ENCODE peak calls at places on chromosomes 7 and 10, in four cellular contexts. G, I, M and R are unnamed samples.

GRCh38 chr10:79405221-79405994 is 40.0 kb downstream of the ZCCHC24 start:
- DNase-seq in I (no peak), G (no peak), M (no peak), R (peak; percentile 45)

GRCh38 chr7:71477441-71477840 is 345.5 kb downstream of the GALNT17 start:
- DNase-seq in M (no peak), G (no peak), I (no peak), R (no peak)

GRCh38 chr7:106794276-106795136 is 70.6 kb upstream of the PIK3CG start:
- DNase-seq in M (no peak), G (no peak), I (no peak), R (no peak)

GRCh38 chr10:93701903-93702277 is 502 bp downstream of the FRA10AC1 start:
- DNase-seq in M (peak; percentile 21), I (no peak), G (no peak), R (no peak)

GRCh38 chr10:35005868-35006267 is 84.3 kb downstream of the CUL2 start:
- DNase-seq in M (no peak), G (no peak), I (no peak), R (no peak)

GRCh38 chr10:132684164-132684891 is 101.6 kb downstream of the NKX6-2 start:
- DNase-seq in M (no peak), I (no peak), G (no peak), R (peak; percentile 15)

GRCh38 chr10:5977471-5978370 is at the start of gene IL15RA:
- DNase-seq in G (peak; percentile 73), M (peak; percentile 88), I (peak; percentile 62), R (peak; percentile 88)

GRCh38 chr7:151796871-151797270 is 80.0 kb downstream of the PRKAG2 start:
- DNase-seq in G (peak; percentile 16), I (no peak), M (peak; percentile 51), R (peak; percentile 53)

GRCh38 chr10:48927198-48927597 is 12.4 kb downstream of the LRRC18 start:
- DNase-seq in M (no peak), G (no peak), I (no peak), R (no peak)

GRCh38 chr7:74307738-74308505 is 18.7 kb downstream of the CLIP2 start:
- DNase-seq in G (no peak), I (no peak), M (no peak), R (no peak)

GRCh38 chr10:110779489-110779888 is 92.2 kb upstream of the PDCD4 start:
- DNase-seq in I (no peak), G (no peak), M (no peak), R (no peak)

GRCh38 chr10:12708921-12709320 is 292.6 kb downstream of the CCDC3 start:
- DNase-seq in G (no peak), I (no peak), M (no peak), R (no peak)

GRCh38 chr10:102322914-102323313 is 72.6 kb upstream of the NFKB2 start:
- DNase-seq in G (no peak), I (no peak), M (no peak), R (no peak)

GRCh38 chr10:102327641-102328040 is 67.9 kb upstream of the NFKB2 start:
- DNase-seq in I (no peak), G (no peak), M (no peak), R (no peak)

GRCh38 chr10:102324061-102324460 is 71.4 kb upstream of the NFKB2 start:
- DNase-seq in I (peak; percentile 30), M (no peak), G (no peak), R (no peak)

GRCh38 chr10:102327002-102327401 is 68.5 kb upstream of the NFKB2 start:
- DNase-seq in M (no peak), G (no peak), I (peak; percentile 71), R (no peak)

GRCh38 chr10:102326031-102326430 is 69.5 kb upstream of the NFKB2 start:
- DNase-seq in I (no peak), G (no peak), M (no peak), R (no peak)
- H3K4me3 ChIP-seq in I (no peak overlapping the region), G (no peak overlapping the region), M (no peak overlapping the region), R (no peak overlapping the region)

DNA sequence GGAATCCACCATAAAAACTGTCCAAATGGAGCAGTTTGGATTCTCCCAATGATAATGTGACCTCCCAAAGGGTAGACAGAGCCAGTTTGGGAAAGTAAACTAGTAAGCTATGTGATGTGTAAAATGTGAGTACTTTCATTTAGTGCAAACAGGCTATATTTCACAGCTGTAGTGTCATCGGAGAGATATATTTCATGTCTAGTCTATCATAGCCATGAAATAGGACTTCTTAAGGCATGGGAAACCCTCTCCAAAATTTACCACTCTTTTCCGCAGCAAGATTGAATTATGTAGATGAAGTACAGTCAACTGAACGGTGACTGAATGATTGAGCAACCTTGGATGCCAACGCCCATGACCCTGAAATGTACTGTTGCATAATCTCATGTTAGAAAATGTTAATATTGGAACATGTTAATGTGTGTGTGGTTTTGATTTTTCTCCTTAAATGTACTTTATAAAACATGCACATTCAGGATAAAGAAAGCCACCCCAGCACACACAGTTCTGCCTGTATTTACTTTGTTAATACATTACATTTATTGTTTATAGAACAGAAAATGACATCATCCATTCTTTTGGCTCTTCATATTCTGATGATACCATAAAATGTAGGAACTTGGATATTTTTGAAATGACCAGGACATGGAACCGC is 140.5 kb downstream of the NRP1 start:
- DNase-seq in G (no peak), M (peak; percentile 32), I (no peak), R (no peak)
- H3K4me1 ChIP-seq in G (peaks cover 72% of the 10 kb centered on the region), M (peaks cover 5% of the 10 kb centered on the region), I (peaks cover 24% of the 10 kb centered on the region), R (peaks cover 60% of the 10 kb centered on the region)

GRCh38 chr7:99125505-99125865 is 18.4 kb downstream of the SMURF1 start:
- DNase-seq in M (peak; percentile 51), I (no peak), G (no peak), R (no peak)

GRCh38 chr7:99123571-99124033 is 20.3 kb downstream of the SMURF1 start:
- DNase-seq in M (no peak), G (no peak), I (no peak), R (no peak)

GRCh38 chr7:99122762-99123161 is 21.1 kb downstream of the SMURF1 start:
- DNase-seq in M (no peak), G (no peak), I (no peak), R (no peak)

GRCh38 chr7:99124236-99124635 is 19.7 kb downstream of the SMURF1 start:
- DNase-seq in M (no peak), G (no peak), I (no peak), R (no peak)

GRCh38 chr7:99124636-99125504 is 19.0 kb downstream of the SMURF1 start:
- DNase-seq in M (no peak), I (no peak), G (no peak), R (no peak)
- H3K4me3 ChIP-seq in M (no peak overlapping the region), I (no peak overlapping the region), G (no peak overlapping the region), R (no peak overlapping the region)

GRCh38 chr10:43396928-43397624 is 11.9 kb downstream of the HNRNPF start:
- DNase-seq in G (peak; percentile 90), I (peak; percentile 90), M (peak; percentile 93), R (peak; percentile 95)

GRCh38 chr10:43396061-43396927 is 12.7 kb downstream of the HNRNPF start:
- DNase-seq in G (peak; percentile 84), M (peak; percentile 86), I (peak; percentile 93), R (peak; percentile 86)

GRCh38 chr10:43399911-43400310 is 9.1 kb downstream of the HNRNPF start:
- DNase-seq in I (no peak), G (no peak), M (no peak), R (no peak)

GRCh38 chr10:43401627-43402026 is 7.4 kb downstream of the HNRNPF start:
- DNase-seq in G (no peak), I (peak; percentile 79), M (no peak), R (no peak)

DNA sequence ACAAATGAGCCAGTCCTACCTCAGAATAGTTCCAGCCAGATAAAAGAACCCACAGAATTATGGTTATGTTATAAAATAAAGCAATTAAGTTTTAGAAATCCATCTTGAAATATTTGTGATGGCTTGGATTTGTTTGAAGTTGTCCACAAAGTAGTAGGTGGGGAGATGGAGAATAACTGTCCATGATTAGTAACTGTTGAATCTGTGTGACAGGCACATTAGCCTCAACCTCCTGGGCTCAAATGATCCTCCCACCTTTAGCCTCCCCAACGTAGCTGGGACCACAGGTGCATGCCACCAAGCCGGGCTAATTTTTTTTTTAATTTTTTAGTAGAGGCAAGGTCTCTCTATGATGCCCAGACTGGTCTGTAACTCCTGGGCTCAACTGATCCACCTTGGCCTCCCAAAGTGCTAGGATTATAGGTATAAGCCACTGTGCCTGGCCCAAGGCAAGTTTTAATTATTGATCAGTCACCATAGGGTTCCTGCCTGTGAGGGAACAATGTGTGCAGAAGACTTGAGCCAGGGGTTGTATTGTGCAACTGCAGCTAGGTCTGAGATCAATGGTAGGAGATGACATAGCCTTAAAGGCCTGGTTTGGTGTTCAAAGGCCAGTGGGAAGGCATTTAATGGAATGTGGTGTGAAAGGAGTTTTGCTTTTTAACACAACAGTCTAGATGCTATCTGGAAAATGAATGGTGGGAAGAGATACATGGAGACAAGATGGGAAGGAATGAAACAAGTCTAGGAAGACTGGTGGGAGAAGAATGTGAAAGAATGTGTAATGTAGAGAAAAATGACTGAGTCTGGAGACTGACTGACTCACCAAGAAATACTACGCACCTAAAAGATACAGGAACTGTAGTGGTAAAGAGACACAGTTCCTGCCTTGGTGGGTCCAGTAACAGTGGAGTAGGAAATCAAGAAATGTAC is 9.8 kb downstream of the HNRNPF start:
- DNase-seq in I (no peak), M (no peak), G (no peak), R (no peak)
- H3K4me1 ChIP-seq in I (peaks cover 53% of the 10 kb centered on the region), M (peaks cover 21% of the 10 kb centered on the region), G (peaks cover 94% of the 10 kb centered on the region), R (peaks cover 87% of the 10 kb centered on the region)

GRCh38 chr7:20121404-20121803 is 95.8 kb downstream of the MACC1 start:
- DNase-seq in G (no peak), M (no peak), I (no peak), R (no peak)
- H3K4me3 ChIP-seq in G (no peak overlapping the region), M (no peak overlapping the region), I (no peak overlapping the region), R (no peak overlapping the region)

GRCh38 chr10:75038335-75038734 is 73.1 kb upstream of the SAMD8 start:
- DNase-seq in M (no peak), G (peak; percentile 35), I (no peak), R (no peak)
- H3K4me1 ChIP-seq in M (no peaks in the 10 kb centered on the region), G (peaks cover 41% of the 10 kb centered on the region), I (no peaks in the 10 kb centered on the region), R (no peaks in the 10 kb centered on the region)

DNA sequence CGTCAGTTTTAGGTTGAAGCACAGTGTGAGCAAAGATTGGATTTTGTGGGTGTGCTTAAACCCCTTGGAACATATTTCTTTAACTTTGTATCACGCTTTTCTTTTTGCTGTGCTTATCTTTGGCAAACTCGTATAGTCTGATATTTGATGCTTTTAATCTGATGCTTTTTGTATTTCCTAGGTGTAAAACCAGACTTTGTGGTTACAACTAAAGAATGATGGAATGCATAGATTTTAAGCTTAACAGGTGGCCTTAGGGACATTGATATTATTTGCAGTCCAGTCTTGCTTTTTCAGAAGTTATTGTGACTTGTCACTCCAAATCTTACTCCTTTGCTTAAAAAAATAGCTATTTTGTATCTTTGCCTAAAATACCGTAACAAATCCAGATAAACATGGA is 1.3 kb downstream of the BTRC start:
- DNase-seq in G (no peak), I (no peak), M (no peak), R (no peak)
- H3K4me3 ChIP-seq in G (peak overlapping the region; percentile 86), I (peak overlapping the region; percentile 68), M (no peak overlapping the region), R (peak overlapping the region; percentile 97)

DNA sequence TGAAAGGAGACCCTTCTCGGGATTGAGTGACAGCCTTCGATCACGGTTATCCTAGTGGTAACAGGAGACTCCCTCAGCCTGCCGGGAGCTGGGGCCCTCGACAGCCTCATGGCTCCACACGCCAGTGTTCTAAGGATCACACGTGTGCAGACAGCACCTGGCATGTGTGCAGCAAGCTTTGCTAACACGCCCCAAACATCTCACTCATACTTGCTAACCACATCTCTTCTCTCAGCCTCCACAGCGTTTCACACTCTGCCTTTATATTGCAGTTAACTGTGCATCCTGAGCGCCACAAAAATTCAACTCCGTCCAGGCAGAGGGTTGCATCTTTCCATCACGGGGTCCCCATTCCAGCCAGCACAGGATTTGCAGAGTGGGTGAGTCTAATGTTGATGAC is 117.4 kb downstream of the DIP2C start:
- DNase-seq in G (no peak), M (no peak), I (no peak), R (peak; percentile 16)
- H3K4me1 ChIP-seq in G (peaks cover 25% of the 10 kb centered on the region), M (no peaks in the 10 kb centered on the region), I (peaks cover 9% of the 10 kb centered on the region), R (peaks cover 9% of the 10 kb centered on the region)